ENCODE peak calls at places on chromosomes 7 and 10, in seven cellular contexts. One of them, this sample, is unnamed.

GRCh38 chr10:123139521-123140163 is 3.9 kb downstream of the HMX3 start:
- DNase-seq in stimulated activated naive CD8-positive, alpha-beta T cell treated with anti-CD3 and anti-CD28 coated beads, Interleukin-15, Interleukin-2, amounts not matched to agents 100 U/mL and 50 U/mL, for 24 hours: peak; percentile 13
- DNase-seq in kidney glomerular epithelial cell: peak; percentile 3
- DNase-seq in AG09309: no peak
- DNase-seq in neural crest cell: no peak
- DNase-seq in non-pigmented ciliary epithelial cell: no peak
- DNase-seq in fibroblast of mammary gland: no peak
- DNase-seq in this sample: no peak

GRCh38 chr7:69412331-69413146 is 185.7 kb upstream of the AUTS2 start:
- DNase-seq in AG09309: no peak
- DNase-seq in stimulated activated naive CD8-positive, alpha-beta T cell treated with anti-CD3 and anti-CD28 coated beads, Interleukin-15, Interleukin-2, amounts not matched to agents 100 U/mL and 50 U/mL, for 24 hours: no peak
- DNase-seq in neural crest cell: no peak
- DNase-seq in fibroblast of mammary gland: peak; percentile 51
- DNase-seq in non-pigmented ciliary epithelial cell: no peak
- DNase-seq in kidney glomerular epithelial cell: no peak
- DNase-seq in this sample: no peak

GRCh38 chr7:91784469-91784868 is 96.0 kb downstream of the MTERF1 start:
- DNase-seq in non-pigmented ciliary epithelial cell: peak; percentile 40
- DNase-seq in kidney glomerular epithelial cell: peak; percentile 29
- DNase-seq in AG09309: peak; percentile 55
- DNase-seq in neural crest cell: no peak
- DNase-seq in fibroblast of mammary gland: peak; percentile 79
- DNase-seq in stimulated activated naive CD8-positive, alpha-beta T cell treated with anti-CD3 and anti-CD28 coated beads, Interleukin-15, Interleukin-2, amounts not matched to agents 100 U/mL and 50 U/mL, for 24 hours: no peak
- DNase-seq in this sample: peak; percentile 55

GRCh38 chr7:102082693-102083385 is 203.8 kb upstream of the SH2B2 start:
- DNase-seq in kidney glomerular epithelial cell: no peak
- DNase-seq in non-pigmented ciliary epithelial cell: no peak
- DNase-seq in stimulated activated naive CD8-positive, alpha-beta T cell treated with anti-CD3 and anti-CD28 coated beads, Interleukin-15, Interleukin-2, amounts not matched to agents 100 U/mL and 50 U/mL, for 24 hours: no peak
- DNase-seq in AG09309: no peak
- DNase-seq in neural crest cell: no peak
- DNase-seq in fibroblast of mammary gland: no peak
- DNase-seq in this sample: no peak

GRCh38 chr10:34811968-34812514 is 3.1 kb downstream of the PARD3 start:
- DNase-seq in kidney glomerular epithelial cell: peak; percentile 55
- DNase-seq in AG09309: no peak
- DNase-seq in fibroblast of mammary gland: peak; percentile 49
- DNase-seq in non-pigmented ciliary epithelial cell: no peak
- DNase-seq in neural crest cell: no peak
- DNase-seq in stimulated activated naive CD8-positive, alpha-beta T cell treated with anti-CD3 and anti-CD28 coated beads, Interleukin-15, Interleukin-2, amounts not matched to agents 100 U/mL and 50 U/mL, for 24 hours: no peak
- DNase-seq in this sample: no peak

GRCh38 chr10:28719789-28720436 is 42.6 kb downstream of the BAMBI start:
- DNase-seq in kidney glomerular epithelial cell: peak; percentile 34
- DNase-seq in neural crest cell: no peak
- DNase-seq in fibroblast of mammary gland: peak; percentile 23
- DNase-seq in non-pigmented ciliary epithelial cell: no peak
- DNase-seq in stimulated activated naive CD8-positive, alpha-beta T cell treated with anti-CD3 and anti-CD28 coated beads, Interleukin-15, Interleukin-2, amounts not matched to agents 100 U/mL and 50 U/mL, for 24 hours: no peak
- DNase-seq in AG09309: no peak
- DNase-seq in this sample: no peak

GRCh38 chr10:114680557-114681117 is 22.6 kb upstream of the ABLIM1 start:
- DNase-seq in AG09309: no peak
- DNase-seq in non-pigmented ciliary epithelial cell: no peak
- DNase-seq in kidney glomerular epithelial cell: no peak
- DNase-seq in neural crest cell: no peak
- DNase-seq in fibroblast of mammary gland: no peak
- DNase-seq in stimulated activated naive CD8-positive, alpha-beta T cell treated with anti-CD3 and anti-CD28 coated beads, Interleukin-15, Interleukin-2, amounts not matched to agents 100 U/mL and 50 U/mL, for 24 hours: no peak
- DNase-seq in this sample: no peak

GRCh38 chr10:34655286-34656170 is 159.6 kb downstream of the PARD3 start:
- DNase-seq in non-pigmented ciliary epithelial cell: no peak
- DNase-seq in kidney glomerular epithelial cell: peak; percentile 70
- DNase-seq in fibroblast of mammary gland: peak; percentile 76
- DNase-seq in stimulated activated naive CD8-positive, alpha-beta T cell treated with anti-CD3 and anti-CD28 coated beads, Interleukin-15, Interleukin-2, amounts not matched to agents 100 U/mL and 50 U/mL, for 24 hours: peak; percentile 25
- DNase-seq in neural crest cell: peak; percentile 61
- DNase-seq in AG09309: peak; percentile 45
- DNase-seq in this sample: peak; percentile 64

GRCh38 chr10:47421057-47421952 is 37.2 kb upstream of the ZNF488 start:
- DNase-seq in AG09309: peak; percentile 42
- DNase-seq in neural crest cell: no peak
- DNase-seq in non-pigmented ciliary epithelial cell: peak; percentile 86
- DNase-seq in fibroblast of mammary gland: peak; percentile 57
- DNase-seq in stimulated activated naive CD8-positive, alpha-beta T cell treated with anti-CD3 and anti-CD28 coated beads, Interleukin-15, Interleukin-2, amounts not matched to agents 100 U/mL and 50 U/mL, for 24 hours: no peak
- DNase-seq in kidney glomerular epithelial cell: no peak
- DNase-seq in this sample: no peak

GRCh38 chr10:113686028-113686427 is 6.3 kb downstream of the CASP7 start:
- DNase-seq in kidney glomerular epithelial cell: no peak
- DNase-seq in neural crest cell: no peak
- DNase-seq in fibroblast of mammary gland: no peak
- DNase-seq in stimulated activated naive CD8-positive, alpha-beta T cell treated with anti-CD3 and anti-CD28 coated beads, Interleukin-15, Interleukin-2, amounts not matched to agents 100 U/mL and 50 U/mL, for 24 hours: no peak
- DNase-seq in AG09309: no peak
- DNase-seq in non-pigmented ciliary epithelial cell: no peak
- DNase-seq in this sample: no peak

GRCh38 chr10:61452229-61452651 is 941 bp downstream of the TMEM26 start:
- DNase-seq in AG09309: no peak
- DNase-seq in fibroblast of mammary gland: peak; percentile 15
- DNase-seq in non-pigmented ciliary epithelial cell: no peak
- DNase-seq in stimulated activated naive CD8-positive, alpha-beta T cell treated with anti-CD3 and anti-CD28 coated beads, Interleukin-15, Interleukin-2, amounts not matched to agents 100 U/mL and 50 U/mL, for 24 hours: no peak
- DNase-seq in kidney glomerular epithelial cell: no peak
- DNase-seq in neural crest cell: no peak
- DNase-seq in this sample: no peak

GRCh38 chr7:157318015-157318706 is 18.6 kb upstream of the DNAJB6 start:
- DNase-seq in kidney glomerular epithelial cell: no peak
- DNase-seq in AG09309: no peak
- DNase-seq in stimulated activated naive CD8-positive, alpha-beta T cell treated with anti-CD3 and anti-CD28 coated beads, Interleukin-15, Interleukin-2, amounts not matched to agents 100 U/mL and 50 U/mL, for 24 hours: no peak
- DNase-seq in fibroblast of mammary gland: peak; percentile 59
- DNase-seq in non-pigmented ciliary epithelial cell: no peak
- DNase-seq in neural crest cell: no peak
- DNase-seq in this sample: no peak

GRCh38 chr10:6637053-6637452 is 57.0 kb upstream of the PRKCQ start:
- DNase-seq in stimulated activated naive CD8-positive, alpha-beta T cell treated with anti-CD3 and anti-CD28 coated beads, Interleukin-15, Interleukin-2, amounts not matched to agents 100 U/mL and 50 U/mL, for 24 hours: no peak
- DNase-seq in AG09309: no peak
- DNase-seq in neural crest cell: no peak
- DNase-seq in fibroblast of mammary gland: no peak
- DNase-seq in non-pigmented ciliary epithelial cell: no peak
- DNase-seq in kidney glomerular epithelial cell: no peak
- DNase-seq in this sample: no peak

GRCh38 chr10:63542835-63543575 is 21.8 kb downstream of the REEP3 start:
- DNase-seq in neural crest cell: no peak
- DNase-seq in non-pigmented ciliary epithelial cell: no peak
- DNase-seq in kidney glomerular epithelial cell: no peak
- DNase-seq in fibroblast of mammary gland: peak; percentile 70
- DNase-seq in AG09309: peak; percentile 37
- DNase-seq in stimulated activated naive CD8-positive, alpha-beta T cell treated with anti-CD3 and anti-CD28 coated beads, Interleukin-15, Interleukin-2, amounts not matched to agents 100 U/mL and 50 U/mL, for 24 hours: no peak
- DNase-seq in this sample: no peak

GRCh38 chr7:108088729-108089128 is 41.4 kb downstream of the LAMB4 start:
- DNase-seq in neural crest cell: no peak
- DNase-seq in stimulated activated naive CD8-positive, alpha-beta T cell treated with anti-CD3 and anti-CD28 coated beads, Interleukin-15, Interleukin-2, amounts not matched to agents 100 U/mL and 50 U/mL, for 24 hours: no peak
- DNase-seq in non-pigmented ciliary epithelial cell: no peak
- DNase-seq in kidney glomerular epithelial cell: no peak
- DNase-seq in fibroblast of mammary gland: no peak
- DNase-seq in AG09309: no peak
- DNase-seq in this sample: no peak

GRCh38 chr10:119412244-119412750 is 130.2 kb downstream of the RGS10 start:
- DNase-seq in fibroblast of mammary gland: peak; percentile 68
- DNase-seq in AG09309: no peak
- DNase-seq in neural crest cell: no peak
- DNase-seq in non-pigmented ciliary epithelial cell: no peak
- DNase-seq in kidney glomerular epithelial cell: no peak
- DNase-seq in stimulated activated naive CD8-positive, alpha-beta T cell treated with anti-CD3 and anti-CD28 coated beads, Interleukin-15, Interleukin-2, amounts not matched to agents 100 U/mL and 50 U/mL, for 24 hours: no peak
- DNase-seq in this sample: no peak

GRCh38 chr10:132916956-132917666 is 25.3 kb downstream of the CFAP46 start:
- DNase-seq in fibroblast of mammary gland: no peak
- DNase-seq in neural crest cell: no peak
- DNase-seq in AG09309: no peak
- DNase-seq in kidney glomerular epithelial cell: no peak
- DNase-seq in stimulated activated naive CD8-positive, alpha-beta T cell treated with anti-CD3 and anti-CD28 coated beads, Interleukin-15, Interleukin-2, amounts not matched to agents 100 U/mL and 50 U/mL, for 24 hours: no peak
- DNase-seq in non-pigmented ciliary epithelial cell: no peak
- DNase-seq in this sample: no peak

GRCh38 chr7:90625562-90625961 is 29.4 kb downstream of the CDK14 start:
- DNase-seq in AG09309: no peak
- DNase-seq in non-pigmented ciliary epithelial cell: no peak
- DNase-seq in kidney glomerular epithelial cell: peak; percentile 63
- DNase-seq in stimulated activated naive CD8-positive, alpha-beta T cell treated with anti-CD3 and anti-CD28 coated beads, Interleukin-15, Interleukin-2, amounts not matched to agents 100 U/mL and 50 U/mL, for 24 hours: no peak
- DNase-seq in fibroblast of mammary gland: peak; percentile 46
- DNase-seq in neural crest cell: no peak
- DNase-seq in this sample: peak; percentile 52

GRCh38 chr7:81150951-81151361 is 232.1 kb upstream of the SEMA3C start:
- DNase-seq in non-pigmented ciliary epithelial cell: no peak
- DNase-seq in fibroblast of mammary gland: peak; percentile 27
- DNase-seq in AG09309: no peak
- DNase-seq in neural crest cell: no peak
- DNase-seq in kidney glomerular epithelial cell: no peak
- DNase-seq in stimulated activated naive CD8-positive, alpha-beta T cell treated with anti-CD3 and anti-CD28 coated beads, Interleukin-15, Interleukin-2, amounts not matched to agents 100 U/mL and 50 U/mL, for 24 hours: no peak
- DNase-seq in this sample: no peak

GRCh38 chr10:122368502-122369254 is 5.8 kb upstream of the PLEKHA1 start:
- DNase-seq in kidney glomerular epithelial cell: no peak
- DNase-seq in fibroblast of mammary gland: no peak
- DNase-seq in non-pigmented ciliary epithelial cell: no peak
- DNase-seq in AG09309: no peak
- DNase-seq in neural crest cell: no peak
- DNase-seq in stimulated activated naive CD8-positive, alpha-beta T cell treated with anti-CD3 and anti-CD28 coated beads, Interleukin-15, Interleukin-2, amounts not matched to agents 100 U/mL and 50 U/mL, for 24 hours: no peak
- DNase-seq in this sample: peak; percentile 36

GRCh38 chr10:31099664-31100063 is 68.0 kb upstream of the ZNF438 start:
- DNase-seq in non-pigmented ciliary epithelial cell: no peak
- DNase-seq in stimulated activated naive CD8-positive, alpha-beta T cell treated with anti-CD3 and anti-CD28 coated beads, Interleukin-15, Interleukin-2, amounts not matched to agents 100 U/mL and 50 U/mL, for 24 hours: peak; percentile 47
- DNase-seq in AG09309: no peak
- DNase-seq in fibroblast of mammary gland: no peak
- DNase-seq in neural crest cell: no peak
- DNase-seq in kidney glomerular epithelial cell: peak; percentile 82
- DNase-seq in this sample: no peak

GRCh38 chr7:159008055-159008405 is 136.6 kb downstream of the VIPR2 start:
- DNase-seq in AG09309: no peak
- DNase-seq in neural crest cell: no peak
- DNase-seq in kidney glomerular epithelial cell: no peak
- DNase-seq in fibroblast of mammary gland: no peak
- DNase-seq in non-pigmented ciliary epithelial cell: no peak
- DNase-seq in stimulated activated naive CD8-positive, alpha-beta T cell treated with anti-CD3 and anti-CD28 coated beads, Interleukin-15, Interleukin-2, amounts not matched to agents 100 U/mL and 50 U/mL, for 24 hours: no peak
- DNase-seq in this sample: no peak

GRCh38 chr7:21243265-21243664 is 184.6 kb upstream of the SP4 start:
- DNase-seq in fibroblast of mammary gland: no peak
- DNase-seq in kidney glomerular epithelial cell: no peak
- DNase-seq in non-pigmented ciliary epithelial cell: no peak
- DNase-seq in stimulated activated naive CD8-positive, alpha-beta T cell treated with anti-CD3 and anti-CD28 coated beads, Interleukin-15, Interleukin-2, amounts not matched to agents 100 U/mL and 50 U/mL, for 24 hours: no peak
- DNase-seq in AG09309: no peak
- DNase-seq in neural crest cell: no peak
- DNase-seq in this sample: no peak

GRCh38 chr7:114310344-114311118 is 104.1 kb upstream of the FOXP2 start:
- DNase-seq in AG09309: no peak
- DNase-seq in fibroblast of mammary gland: peak; percentile 1
- DNase-seq in neural crest cell: no peak
- DNase-seq in stimulated activated naive CD8-positive, alpha-beta T cell treated with anti-CD3 and anti-CD28 coated beads, Interleukin-15, Interleukin-2, amounts not matched to agents 100 U/mL and 50 U/mL, for 24 hours: no peak
- DNase-seq in kidney glomerular epithelial cell: no peak
- DNase-seq in non-pigmented ciliary epithelial cell: no peak
- DNase-seq in this sample: peak; percentile 46

GRCh38 chr10:1550291-1550595 is 187.1 kb downstream of the ADARB2 start:
- DNase-seq in AG09309: no peak
- DNase-seq in non-pigmented ciliary epithelial cell: no peak
- DNase-seq in fibroblast of mammary gland: no peak
- DNase-seq in stimulated activated naive CD8-positive, alpha-beta T cell treated with anti-CD3 and anti-CD28 coated beads, Interleukin-15, Interleukin-2, amounts not matched to agents 100 U/mL and 50 U/mL, for 24 hours: no peak
- DNase-seq in neural crest cell: no peak
- DNase-seq in kidney glomerular epithelial cell: no peak
- DNase-seq in this sample: peak; percentile 54

GRCh38 chr7:135158874-135159273 is 11.0 kb downstream of the TMEM140 start:
- DNase-seq in fibroblast of mammary gland: no peak
- DNase-seq in non-pigmented ciliary epithelial cell: no peak
- DNase-seq in kidney glomerular epithelial cell: no peak
- DNase-seq in stimulated activated naive CD8-positive, alpha-beta T cell treated with anti-CD3 and anti-CD28 coated beads, Interleukin-15, Interleukin-2, amounts not matched to agents 100 U/mL and 50 U/mL, for 24 hours: no peak
- DNase-seq in neural crest cell: no peak
- DNase-seq in AG09309: no peak
- DNase-seq in this sample: no peak

GRCh38 chr10:124916585-124917167 is 25.2 kb upstream of the ZRANB1 start:
- DNase-seq in kidney glomerular epithelial cell: peak; percentile 81
- DNase-seq in stimulated activated naive CD8-positive, alpha-beta T cell treated with anti-CD3 and anti-CD28 coated beads, Interleukin-15, Interleukin-2, amounts not matched to agents 100 U/mL and 50 U/mL, for 24 hours: peak; percentile 98
- DNase-seq in AG09309: peak; percentile 57
- DNase-seq in neural crest cell: peak; percentile 98
- DNase-seq in non-pigmented ciliary epithelial cell: peak; percentile 58
- DNase-seq in fibroblast of mammary gland: peak; percentile 92
- DNase-seq in this sample: peak; percentile 86

GRCh38 chr7:131957338-131958025 is 401.1 kb upstream of the PODXL start:
- DNase-seq in neural crest cell: no peak
- DNase-seq in non-pigmented ciliary epithelial cell: no peak
- DNase-seq in fibroblast of mammary gland: no peak
- DNase-seq in AG09309: no peak
- DNase-seq in kidney glomerular epithelial cell: peak; percentile 73
- DNase-seq in stimulated activated naive CD8-positive, alpha-beta T cell treated with anti-CD3 and anti-CD28 coated beads, Interleukin-15, Interleukin-2, amounts not matched to agents 100 U/mL and 50 U/mL, for 24 hours: no peak
- DNase-seq in this sample: no peak

GRCh38 chr10:110843796-110844616 is 27.7 kb upstream of the PDCD4 start:
- DNase-seq in stimulated activated naive CD8-positive, alpha-beta T cell treated with anti-CD3 and anti-CD28 coated beads, Interleukin-15, Interleukin-2, amounts not matched to agents 100 U/mL and 50 U/mL, for 24 hours: peak; percentile 4
- DNase-seq in non-pigmented ciliary epithelial cell: no peak
- DNase-seq in kidney glomerular epithelial cell: no peak
- DNase-seq in fibroblast of mammary gland: no peak
- DNase-seq in neural crest cell: no peak
- DNase-seq in AG09309: no peak
- DNase-seq in this sample: no peak

GRCh38 chr7:3244241-3244814 is 56.7 kb upstream of the SDK1 start:
- DNase-seq in non-pigmented ciliary epithelial cell: no peak
- DNase-seq in AG09309: no peak
- DNase-seq in kidney glomerular epithelial cell: peak; percentile 43
- DNase-seq in fibroblast of mammary gland: peak; percentile 86
- DNase-seq in stimulated activated naive CD8-positive, alpha-beta T cell treated with anti-CD3 and anti-CD28 coated beads, Interleukin-15, Interleukin-2, amounts not matched to agents 100 U/mL and 50 U/mL, for 24 hours: no peak
- DNase-seq in neural crest cell: no peak
- DNase-seq in this sample: no peak

GRCh38 chr7:47877336-47877735 is 70.9 kb downstream of the PKD1L1 start:
- DNase-seq in stimulated activated naive CD8-positive, alpha-beta T cell treated with anti-CD3 and anti-CD28 coated beads, Interleukin-15, Interleukin-2, amounts not matched to agents 100 U/mL and 50 U/mL, for 24 hours: no peak
- DNase-seq in neural crest cell: no peak
- DNase-seq in kidney glomerular epithelial cell: no peak
- DNase-seq in non-pigmented ciliary epithelial cell: no peak
- DNase-seq in AG09309: no peak
- DNase-seq in fibroblast of mammary gland: no peak
- DNase-seq in this sample: no peak

GRCh38 chr10:89535185-89536012 is at the start of gene SLC16A12:
- DNase-seq in non-pigmented ciliary epithelial cell: no peak
- DNase-seq in stimulated activated naive CD8-positive, alpha-beta T cell treated with anti-CD3 and anti-CD28 coated beads, Interleukin-15, Interleukin-2, amounts not matched to agents 100 U/mL and 50 U/mL, for 24 hours: peak; percentile 9
- DNase-seq in AG09309: no peak
- DNase-seq in kidney glomerular epithelial cell: no peak
- DNase-seq in fibroblast of mammary gland: no peak
- DNase-seq in neural crest cell: peak; percentile 43
- DNase-seq in this sample: no peak

GRCh38 chr10:80472234-80473095 is 18.4 kb downstream of the TSPAN14 start:
- DNase-seq in AG09309: peak; percentile 41
- DNase-seq in non-pigmented ciliary epithelial cell: peak; percentile 62
- DNase-seq in fibroblast of mammary gland: peak; percentile 97
- DNase-seq in neural crest cell: no peak
- DNase-seq in stimulated activated naive CD8-positive, alpha-beta T cell treated with anti-CD3 and anti-CD28 coated beads, Interleukin-15, Interleukin-2, amounts not matched to agents 100 U/mL and 50 U/mL, for 24 hours: no peak
- DNase-seq in kidney glomerular epithelial cell: peak; percentile 73
- DNase-seq in this sample: no peak

GRCh38 chr7:100444311-100445278 is 8.3 kb upstream of the PPP1R35 start:
- DNase-seq in fibroblast of mammary gland: peak; percentile 94
- DNase-seq in kidney glomerular epithelial cell: peak; percentile 27
- DNase-seq in non-pigmented ciliary epithelial cell: no peak
- DNase-seq in AG09309: no peak
- DNase-seq in neural crest cell: no peak
- DNase-seq in stimulated activated naive CD8-positive, alpha-beta T cell treated with anti-CD3 and anti-CD28 coated beads, Interleukin-15, Interleukin-2, amounts not matched to agents 100 U/mL and 50 U/mL, for 24 hours: no peak
- DNase-seq in this sample: no peak

GRCh38 chr10:93481213-93481930 is 762 bp downstream of the MYOF start:
- DNase-seq in neural crest cell: no peak
- DNase-seq in fibroblast of mammary gland: no peak
- DNase-seq in AG09309: no peak
- DNase-seq in stimulated activated naive CD8-positive, alpha-beta T cell treated with anti-CD3 and anti-CD28 coated beads, Interleukin-15, Interleukin-2, amounts not matched to agents 100 U/mL and 50 U/mL, for 24 hours: no peak
- DNase-seq in non-pigmented ciliary epithelial cell: no peak
- DNase-seq in kidney glomerular epithelial cell: peak; percentile 49
- DNase-seq in this sample: no peak

GRCh38 chr7:138781004-138781403 is 16.8 kb upstream of the TMEM213 start:
- DNase-seq in stimulated activated naive CD8-positive, alpha-beta T cell treated with anti-CD3 and anti-CD28 coated beads, Interleukin-15, Interleukin-2, amounts not matched to agents 100 U/mL and 50 U/mL, for 24 hours: no peak
- DNase-seq in fibroblast of mammary gland: no peak
- DNase-seq in kidney glomerular epithelial cell: no peak
- DNase-seq in AG09309: no peak
- DNase-seq in neural crest cell: no peak
- DNase-seq in non-pigmented ciliary epithelial cell: no peak
- DNase-seq in this sample: no peak

GRCh38 chr10:132175401-132175800 is 11.3 kb upstream of the DPYSL4 start:
- DNase-seq in stimulated activated naive CD8-positive, alpha-beta T cell treated with anti-CD3 and anti-CD28 coated beads, Interleukin-15, Interleukin-2, amounts not matched to agents 100 U/mL and 50 U/mL, for 24 hours: no peak
- DNase-seq in kidney glomerular epithelial cell: no peak
- DNase-seq in AG09309: no peak
- DNase-seq in fibroblast of mammary gland: no peak
- DNase-seq in non-pigmented ciliary epithelial cell: no peak
- DNase-seq in neural crest cell: no peak
- DNase-seq in this sample: no peak

This sample was measured in NCI-H1105 treated with DMSO at 0.1 percent for 48 hours.